ENCODE peak calls at places on chromosome 12, in six cellular contexts. H is GM12891, B is H1, V is K562, X is HepG2, A is GM12878. G is an unnamed sample.

GRCh38 chr12:53091756-53092155 is 5.7 kb upstream of the IGFBP6 start:
- DNase-seq in H (no peak), B (no peak), V (no peak), X (no peak), A (no peak), G (no peak)

GRCh38 chr12:115320451-115320850 is 636.5 kb upstream of the TBX3 start:
- DNase-seq in H (no peak), B (no peak), V (no peak), X (no peak), A (no peak), G (no peak)

GRCh38 chr12:89862511-89863331 is 154.1 kb upstream of the ATP2B1 start:
- DNase-seq in H (no peak), B (no peak), V (no peak), X (no peak), A (peak), G (no peak)

GRCh38 chr12:91507754-91508153 is 325.1 kb upstream of the DCN start:
- DNase-seq in H (no peak), B (no peak), V (no peak), X (no peak), A (no peak), G (no peak)

GRCh38 chr12:102406033-102406584 is 74.3 kb downstream of the IGF1 start:
- DNase-seq in H (no peak), B (no peak), V (no peak), X (no peak), A (peak), G (no peak)

GRCh38 chr12:6602526-6602925 is 4.7 kb downstream of the CHD4 start:
- DNase-seq in H (no peak), B (no peak), V (no peak), X (no peak), A (no peak), G (no peak)

GRCh38 chr12:125284945-125285344 is 219.7 kb downstream of the AACS start:
- DNase-seq in H (no peak), B (no peak), V (no peak), X (no peak), A (no peak), G (no peak)

GRCh38 chr12:53751336-53752191 is at the start of gene CISTR:
- DNase-seq in H (peak), B (no peak), V (peak), X (no peak), A (no peak), G (peak)

GRCh38 chr12:66529934-66530333 is 148.9 kb downstream of the GRIP1 start:
- DNase-seq in H (no peak), B (no peak), V (no peak), X (no peak), A (no peak), G (no peak)
- TF ChIP-seq POLR2AphosphoS5 in H (no peak), B (no peak), V (no peak), X (no peak), A (no peak), G (no peak)

GRCh38 chr12:65756956-65757511 is 67.2 kb upstream of the HMGA2 start:
- DNase-seq in H (no peak), B (no peak), V (no peak), X (no peak), A (peak), G (peak)
- TF ChIP-seq TAF1 in H (no peak), B (no peak), V (no peak), X (no peak), A (no peak), G (no peak)

GRCh38 chr12:62856454-62856853 is 78.5 kb downstream of the PPM1H start:
- DNase-seq in H (no peak), B (no peak), V (no peak), X (no peak), A (no peak), G (no peak)

GRCh38 chr12:62849398-62849797 is 85.6 kb downstream of the PPM1H start:
- DNase-seq in H (no peak), B (no peak), V (no peak), X (no peak), A (no peak), G (no peak)

GRCh38 chr12:62859203-62859799 is 75.6 kb downstream of the PPM1H start:
- DNase-seq in H (no peak), B (no peak), V (no peak), X (no peak), A (no peak), G (no peak)

GRCh38 chr12:62848418-62848817 is 86.5 kb downstream of the PPM1H start:
- DNase-seq in H (no peak), B (no peak), V (no peak), X (no peak), A (peak), G (peak)

DNA sequence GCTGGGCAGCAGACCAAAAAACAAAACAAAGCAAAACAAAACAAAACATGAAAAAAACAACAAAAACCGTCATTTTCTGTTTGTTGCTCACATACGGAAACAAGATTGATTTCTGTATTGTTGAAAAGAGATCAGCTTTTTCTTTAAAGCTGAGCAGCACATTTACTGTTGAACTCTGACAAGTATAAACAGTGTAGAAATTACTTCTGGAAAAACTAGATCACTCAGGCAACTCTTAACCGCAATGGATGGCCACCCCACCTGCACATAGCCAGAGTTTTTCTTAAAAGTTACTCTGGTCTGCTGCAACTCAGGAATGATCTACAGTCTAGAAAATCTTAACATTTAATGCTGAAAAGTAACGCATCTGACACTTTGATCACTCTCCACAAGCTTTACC is 80.9 kb downstream of the PPM1H start:
- DNase-seq in H (no peak), B (no peak), V (no peak), X (no peak), A (no peak), G (no peak)
- TF ChIP-seq POLR2A in H (no peak), B (no peak), V (no peak), X (no peak), A (no peak), G (no peak)

DNA sequence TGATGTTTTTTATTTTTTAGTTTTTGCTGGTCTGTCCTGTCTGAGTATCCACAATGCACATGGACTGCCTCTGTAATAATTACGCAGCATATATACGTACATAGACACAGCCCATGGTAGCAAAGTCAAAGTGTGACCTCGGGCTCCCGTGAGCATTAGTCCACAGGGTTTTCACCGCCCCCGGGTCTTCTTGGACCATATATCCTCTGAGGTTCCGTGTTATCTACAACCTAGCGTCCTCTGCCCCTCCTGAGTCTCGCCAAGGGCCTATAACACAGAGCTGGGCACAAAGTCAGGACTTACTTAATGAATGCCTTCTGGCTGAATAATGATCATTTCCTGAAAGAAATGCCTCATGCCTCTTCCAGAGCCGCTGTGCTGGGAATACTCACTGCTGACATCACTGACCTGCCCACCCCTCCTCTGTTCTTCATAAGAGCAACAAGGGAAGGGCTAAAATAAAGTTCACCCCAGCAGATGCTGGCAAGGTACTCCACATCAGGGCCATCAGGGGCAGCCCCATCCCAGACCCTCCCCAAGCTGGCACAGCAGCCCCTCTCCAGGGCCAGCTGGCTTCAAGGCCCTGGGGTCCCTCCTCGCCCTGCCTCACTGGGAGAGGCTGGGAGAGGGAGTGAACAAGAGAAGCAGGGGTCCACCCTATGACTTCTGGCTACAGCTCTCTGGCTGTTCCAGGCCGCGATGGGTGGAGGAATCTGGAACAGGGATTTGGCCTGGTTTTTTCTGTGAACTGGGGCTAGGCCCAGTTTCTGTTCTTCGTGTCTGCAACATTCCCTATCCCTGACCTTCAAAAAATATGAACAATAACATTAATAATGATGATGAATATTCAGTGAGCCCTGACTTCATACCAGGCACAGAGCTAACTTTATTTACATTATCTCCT is 7.9 kb downstream of the HDAC7 start:
- DNase-seq in H (no peak), B (no peak), V (no peak), X (no peak), A (no peak), G (no peak)
- TF ChIP-seq POLR2AphosphoS5 in H (no peak), B (no peak), V (no peak), X (no peak), A (no peak), G (no peak)

DNA sequence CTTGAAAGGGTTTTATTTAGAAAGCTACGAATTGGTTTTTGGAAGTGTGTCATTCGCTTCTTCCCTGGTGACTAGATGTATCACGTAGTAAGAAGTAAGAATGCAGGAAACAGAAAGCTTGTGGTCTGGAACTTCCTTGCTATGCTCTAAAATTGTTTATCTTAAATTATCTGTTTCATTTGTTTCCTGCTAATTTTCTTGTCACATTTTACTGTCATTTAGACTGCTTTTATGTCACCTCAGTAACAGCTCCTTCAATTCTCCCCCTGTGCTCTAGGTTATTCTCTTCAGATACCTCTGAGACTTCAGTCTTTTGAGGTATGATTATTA is 671 bp upstream of the CD69 start:
- DNase-seq in H (no peak), B (no peak), V (no peak), X (no peak), A (no peak), G (no peak)
- TF ChIP-seq TAF1 in H (no peak), B (no peak), V (no peak), X (no peak), A (no peak), G (no peak)

GRCh38 chr12:110582286-110583136 is 607 bp downstream of the PPTC7 start:
- DNase-seq in H (peak), B (no peak), V (peak), X (no peak), A (no peak), G (peak)
- TF ChIP-seq POLR2A in H (no peak), B (no peak), V (no peak), X (no peak), A (peak), G (peak)

GRCh38 chr12:59005195-59005961 is 85.1 kb upstream of the LRIG3 start:
- DNase-seq in H (no peak), B (no peak), V (no peak), X (no peak), A (no peak), G (no peak)
- TF ChIP-seq POLR2AphosphoS5 in H (no peak), B (no peak), V (no peak), X (no peak), A (no peak), G (no peak)

GRCh38 chr12:42607584-42607984 is 18.0 kb upstream of the PRICKLE1 start:
- DNase-seq in H (no peak), B (no peak), V (no peak), X (no peak), A (no peak), G (no peak)

GRCh38 chr12:42611571-42612257 is 22.2 kb upstream of the PRICKLE1 start:
- DNase-seq in H (no peak), B (no peak), V (no peak), X (no peak), A (no peak), G (no peak)

GRCh38 chr12:42612258-42612608 is 22.7 kb upstream of the PRICKLE1 start:
- DNase-seq in H (no peak), B (no peak), V (no peak), X (no peak), A (no peak), G (no peak)

GRCh38 chr12:42608196-42608825 is 18.8 kb upstream of the PRICKLE1 start:
- DNase-seq in H (no peak), B (no peak), V (no peak), X (no peak), A (no peak), G (no peak)

DNA sequence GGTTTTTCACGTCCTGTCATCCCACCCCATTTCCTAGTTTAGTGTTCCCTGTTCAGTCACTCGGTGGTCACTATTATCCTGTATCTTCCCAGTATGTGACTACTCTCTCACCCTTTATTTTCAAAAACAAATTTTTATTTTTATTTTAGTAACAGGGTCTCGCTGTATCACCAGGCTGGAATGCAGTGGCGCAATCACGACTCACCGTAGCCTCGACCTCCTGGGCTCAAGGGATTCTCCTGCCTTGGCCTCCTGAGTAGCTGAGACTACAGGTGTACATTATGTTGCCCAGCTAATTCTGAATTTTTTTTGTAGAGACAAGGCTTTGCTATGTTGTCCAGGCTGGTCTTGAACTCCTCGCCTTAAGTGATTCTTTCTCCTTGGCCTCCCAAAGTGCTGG is 20.1 kb upstream of the PRICKLE1 start:
- DNase-seq in H (no peak), B (no peak), V (no peak), X (no peak), A (no peak), G (no peak)
- TF ChIP-seq TAF1 in H (no peak), B (no peak), V (no peak), X (no peak), A (no peak), G (no peak)

GRCh38 chr12:68686595-68687521 is at the start of gene NUP107:
- DNase-seq in H (peak), B (peak), V (peak), X (peak), A (peak), G (peak)
- TF ChIP-seq POLR2A in H (peak), B (peak), V (peak), X (peak), A (peak), G (peak)

DNA sequence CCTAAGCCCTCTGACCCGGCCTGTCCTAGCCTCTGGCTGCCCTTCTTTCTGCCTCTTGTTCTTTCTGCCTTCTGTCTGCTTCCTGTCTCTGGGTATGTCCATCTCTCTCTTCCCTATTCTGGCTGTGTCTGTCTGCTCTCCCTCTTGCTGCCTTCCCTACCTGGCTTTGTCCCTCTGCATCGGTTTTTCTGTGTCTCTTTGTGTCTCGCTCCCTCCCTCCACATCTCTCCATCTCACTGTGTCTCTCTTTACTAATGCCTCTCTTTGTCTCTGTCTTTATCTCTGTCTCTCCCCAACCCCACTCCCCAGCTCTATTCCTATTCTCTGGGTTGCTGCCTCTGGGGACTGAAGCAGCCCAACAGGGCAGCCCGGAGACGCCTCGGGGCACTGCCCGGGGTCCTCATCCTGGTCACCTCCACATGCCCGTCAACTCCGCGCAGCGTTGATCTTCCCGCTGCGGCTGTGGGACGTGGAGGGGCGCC is 10.1 kb downstream of the SHMT2 start:
- DNase-seq in H (no peak), B (no peak), V (no peak), X (no peak), A (no peak), G (no peak)
- TF ChIP-seq POLR2AphosphoS5 in H (no peak), B (no peak), V (no peak), X (no peak), A (no peak), G (no peak)